ENCODE peak calls at places on chromosomes 3 and 15, in four cellular contexts. One of them, this sample, is unnamed.

GRCh38 chr3:40516201-40516600 is 8.6 kb upstream of the ZNF621 start:
- DNase-seq in pancreas: no peak
- DNase-seq in adrenal gland: no peak
- DNase-seq in upper lobe of right lung: no peak
- DNase-seq in this sample: no peak

GRCh38 chr3:194952882-194953281 is 267.2 kb downstream of the FAM43A start:
- DNase-seq in pancreas: no peak
- DNase-seq in adrenal gland: no peak
- DNase-seq in upper lobe of right lung: no peak
- DNase-seq in this sample: no peak

GRCh38 chr15:47194718-47195117 is 522.6 kb upstream of the SEMA6D start:
- DNase-seq in pancreas: no peak
- DNase-seq in adrenal gland: no peak
- DNase-seq in upper lobe of right lung: no peak
- DNase-seq in this sample: no peak

GRCh38 chr3:194397757-194398312 is 1.2 kb downstream of the GP5 start:
- DNase-seq in pancreas: no peak
- DNase-seq in adrenal gland: peak; percentile 30
- DNase-seq in upper lobe of right lung: peak; percentile 61
- DNase-seq in this sample: no peak

GRCh38 chr3:100973594-100973993 is 19.6 kb downstream of the ABI3BP start:
- DNase-seq in pancreas: no peak
- DNase-seq in adrenal gland: no peak
- DNase-seq in upper lobe of right lung: no peak
- DNase-seq in this sample: no peak

GRCh38 chr15:98120561-98120960 is 160.1 kb downstream of the ARRDC4 start:
- DNase-seq in pancreas: no peak
- DNase-seq in adrenal gland: no peak
- DNase-seq in upper lobe of right lung: no peak
- DNase-seq in this sample: no peak

GRCh38 chr3:13217736-13218540 is 144.7 kb upstream of the IQSEC1 start:
- DNase-seq in pancreas: no peak
- DNase-seq in adrenal gland: no peak
- DNase-seq in upper lobe of right lung: no peak
- DNase-seq in this sample: no peak

GRCh38 chr3:105253225-105253624 is 113.5 kb upstream of the ALCAM start:
- DNase-seq in pancreas: no peak
- DNase-seq in adrenal gland: no peak
- DNase-seq in upper lobe of right lung: no peak
- DNase-seq in this sample: no peak

GRCh38 chr15:87753539-87753938 is 503.0 kb downstream of the NTRK3 start:
- DNase-seq in pancreas: no peak
- DNase-seq in adrenal gland: no peak
- DNase-seq in upper lobe of right lung: no peak
- DNase-seq in this sample: no peak

GRCh38 chr3:150114873-150115570 is 144.3 kb upstream of the PFN2 start:
- DNase-seq in pancreas: no peak
- DNase-seq in adrenal gland: no peak
- DNase-seq in upper lobe of right lung: no peak
- DNase-seq in this sample: no peak

GRCh38 chr3:59482684-59483083 is 432.9 kb upstream of the CFAP20DC start:
- DNase-seq in pancreas: no peak
- DNase-seq in adrenal gland: no peak
- DNase-seq in upper lobe of right lung: no peak
- DNase-seq in this sample: no peak

GRCh38 chr15:73965730-73966103 is 26.4 kb downstream of the STOML1 start:
- DNase-seq in pancreas: no peak
- DNase-seq in adrenal gland: no peak
- DNase-seq in upper lobe of right lung: no peak
- DNase-seq in this sample: no peak

GRCh38 chr3:47482411-47482810 is 6.7 kb upstream of the SCAP start:
- DNase-seq in pancreas: no peak
- DNase-seq in adrenal gland: no peak
- DNase-seq in upper lobe of right lung: no peak
- DNase-seq in this sample: no peak

GRCh38 chr3:175398676-175399075 is 539.5 kb downstream of the NAALADL2 start:
- DNase-seq in pancreas: no peak
- DNase-seq in adrenal gland: no peak
- DNase-seq in upper lobe of right lung: no peak
- DNase-seq in this sample: no peak

GRCh38 chr3:58065700-58066167 is 57.5 kb downstream of the FLNB start:
- DNase-seq in pancreas: no peak
- DNase-seq in adrenal gland: peak; percentile 79
- DNase-seq in upper lobe of right lung: no peak
- DNase-seq in this sample: no peak

GRCh38 chr3:61960976-61961375 is 399.6 kb downstream of the PTPRG start:
- DNase-seq in pancreas: no peak
- DNase-seq in adrenal gland: no peak
- DNase-seq in upper lobe of right lung: no peak
- DNase-seq in this sample: no peak

GRCh38 chr3:85571835-85572234 is 613.0 kb downstream of the CADM2 start:
- DNase-seq in pancreas: no peak
- DNase-seq in adrenal gland: no peak
- DNase-seq in upper lobe of right lung: no peak
- DNase-seq in this sample: no peak

GRCh38 chr3:49611291-49611690 is 57.0 kb downstream of the BSN start:
- DNase-seq in pancreas: no peak
- DNase-seq in adrenal gland: no peak
- DNase-seq in upper lobe of right lung: peak; percentile 11
- DNase-seq in this sample: no peak

GRCh38 chr15:85973584-85974347 is 105.9 kb upstream of the AGBL1 start:
- DNase-seq in pancreas: no peak
- DNase-seq in adrenal gland: no peak
- DNase-seq in upper lobe of right lung: no peak
- DNase-seq in this sample: no peak

GRCh38 chr15:36996538-36997181 is 103.7 kb downstream of the MEIS2 start:
- DNase-seq in pancreas: no peak
- DNase-seq in adrenal gland: no peak
- DNase-seq in upper lobe of right lung: no peak
- DNase-seq in this sample: no peak

GRCh38 chr15:38367476-38367875 is 86.5 kb upstream of the FAM98B start:
- DNase-seq in pancreas: no peak
- DNase-seq in adrenal gland: no peak
- DNase-seq in upper lobe of right lung: no peak
- DNase-seq in this sample: no peak

GRCh38 chr3:31976302-31976701 is 4.8 kb downstream of the OSBPL10 start:
- DNase-seq in pancreas: no peak
- DNase-seq in adrenal gland: no peak
- DNase-seq in upper lobe of right lung: no peak
- DNase-seq in this sample: no peak

GRCh38 chr3:31974454-31974853 is 6.6 kb downstream of the OSBPL10 start:
- DNase-seq in pancreas: no peak
- DNase-seq in adrenal gland: no peak
- DNase-seq in upper lobe of right lung: no peak
- DNase-seq in this sample: no peak

GRCh38 chr3:31971607-31972006 is 9.5 kb downstream of the OSBPL10 start:
- DNase-seq in pancreas: no peak
- DNase-seq in adrenal gland: no peak
- DNase-seq in upper lobe of right lung: no peak
- DNase-seq in this sample: no peak

GRCh38 chr3:31973837-31974236 is 7.2 kb downstream of the OSBPL10 start:
- DNase-seq in pancreas: no peak
- DNase-seq in adrenal gland: no peak
- DNase-seq in upper lobe of right lung: no peak
- DNase-seq in this sample: no peak

GRCh38 chr3:31973081-31973480 is 8.0 kb downstream of the OSBPL10 start:
- DNase-seq in pancreas: no peak
- DNase-seq in adrenal gland: no peak
- DNase-seq in upper lobe of right lung: no peak
- DNase-seq in this sample: no peak
- H3K4me3 ChIP-seq in pancreas: no peak overlapping the region
- H3K4me3 ChIP-seq in adrenal gland: no peak overlapping the region
- H3K4me3 ChIP-seq in upper lobe of right lung: no peak overlapping the region
- H3K4me3 ChIP-seq in this sample: no peak overlapping the region

GRCh38 chr3:138417559-138417982 is 16.8 kb upstream of the ESYT3 start:
- DNase-seq in pancreas: peak; percentile 87
- DNase-seq in adrenal gland: peak; percentile 84
- DNase-seq in upper lobe of right lung: peak; percentile 85
- DNase-seq in this sample: peak; percentile 88

GRCh38 chr3:138426211-138426610 is 8.2 kb upstream of the ESYT3 start:
- DNase-seq in pancreas: no peak
- DNase-seq in adrenal gland: no peak
- DNase-seq in upper lobe of right lung: no peak
- DNase-seq in this sample: no peak

GRCh38 chr3:138418556-138419206 is 15.7 kb upstream of the ESYT3 start:
- DNase-seq in pancreas: no peak
- DNase-seq in adrenal gland: no peak
- DNase-seq in upper lobe of right lung: no peak
- DNase-seq in this sample: no peak

DNA sequence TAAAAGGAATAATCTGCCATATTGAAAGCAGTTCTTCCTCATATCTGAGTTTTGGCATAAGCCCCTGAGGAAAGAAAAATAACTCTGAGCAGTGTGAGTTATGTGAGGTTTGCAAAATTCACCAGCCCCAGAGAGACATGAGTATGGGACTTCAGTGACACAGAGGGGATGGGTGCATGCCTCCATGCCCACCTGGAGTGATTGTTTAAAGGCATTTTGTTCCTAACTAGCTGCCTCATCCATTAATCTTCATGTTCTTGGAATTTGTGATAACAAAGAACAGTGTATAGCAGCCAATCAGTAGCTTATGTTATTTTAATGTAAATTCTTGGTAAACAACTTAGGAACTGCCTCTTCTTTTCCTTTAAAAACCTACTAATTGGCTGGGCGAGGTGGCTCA is 11.1 kb upstream of the ESYT3 start:
- DNase-seq in pancreas: no peak
- DNase-seq in adrenal gland: no peak
- DNase-seq in upper lobe of right lung: no peak
- DNase-seq in this sample: no peak
- H3K27me3 ChIP-seq in pancreas: no peaks in the 10 kb centered on the region
- H3K27me3 ChIP-seq in adrenal gland: no peaks in the 10 kb centered on the region
- H3K27me3 ChIP-seq in upper lobe of right lung: no peaks in the 10 kb centered on the region
- H3K27me3 ChIP-seq in this sample: no peaks in the 10 kb centered on the region

DNA sequence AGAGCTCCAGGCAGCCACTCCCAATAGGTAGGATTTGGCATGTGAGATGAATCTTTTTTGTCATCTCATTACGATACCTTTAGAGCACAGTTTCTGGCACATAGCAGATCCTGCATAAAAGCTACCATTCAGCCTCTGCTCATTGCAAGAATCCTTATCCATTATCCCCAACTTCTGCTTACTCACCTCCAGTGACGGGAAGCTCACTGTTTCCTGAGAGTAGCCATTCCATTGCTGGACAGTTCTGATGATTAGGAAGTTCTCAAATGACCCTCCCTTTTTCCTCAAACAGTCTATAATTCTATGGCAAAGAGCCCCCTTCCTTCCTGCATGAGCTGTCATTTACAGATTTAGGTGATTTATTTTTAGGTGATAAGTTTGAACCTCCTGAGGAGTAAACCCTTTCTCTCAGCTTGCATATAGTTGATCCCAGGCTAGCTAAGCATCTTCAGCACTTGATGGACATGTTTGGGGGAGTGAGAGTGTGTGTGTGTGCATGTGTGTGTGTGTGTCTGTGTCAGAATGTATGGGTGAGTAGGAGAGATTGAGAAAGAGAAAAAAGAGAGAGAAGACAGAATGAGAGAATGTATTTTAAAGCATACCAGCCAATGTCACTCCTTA is 109.7 kb downstream of the LSM3 start:
- DNase-seq in pancreas: no peak
- DNase-seq in adrenal gland: no peak
- DNase-seq in upper lobe of right lung: no peak
- DNase-seq in this sample: no peak
- H3K9me3 ChIP-seq in pancreas: no peaks in the 10 kb centered on the region
- H3K9me3 ChIP-seq in adrenal gland: no peaks in the 10 kb centered on the region
- H3K9me3 ChIP-seq in upper lobe of right lung: no peaks in the 10 kb centered on the region
- H3K9me3 ChIP-seq in this sample: no peaks in the 10 kb centered on the region

DNA sequence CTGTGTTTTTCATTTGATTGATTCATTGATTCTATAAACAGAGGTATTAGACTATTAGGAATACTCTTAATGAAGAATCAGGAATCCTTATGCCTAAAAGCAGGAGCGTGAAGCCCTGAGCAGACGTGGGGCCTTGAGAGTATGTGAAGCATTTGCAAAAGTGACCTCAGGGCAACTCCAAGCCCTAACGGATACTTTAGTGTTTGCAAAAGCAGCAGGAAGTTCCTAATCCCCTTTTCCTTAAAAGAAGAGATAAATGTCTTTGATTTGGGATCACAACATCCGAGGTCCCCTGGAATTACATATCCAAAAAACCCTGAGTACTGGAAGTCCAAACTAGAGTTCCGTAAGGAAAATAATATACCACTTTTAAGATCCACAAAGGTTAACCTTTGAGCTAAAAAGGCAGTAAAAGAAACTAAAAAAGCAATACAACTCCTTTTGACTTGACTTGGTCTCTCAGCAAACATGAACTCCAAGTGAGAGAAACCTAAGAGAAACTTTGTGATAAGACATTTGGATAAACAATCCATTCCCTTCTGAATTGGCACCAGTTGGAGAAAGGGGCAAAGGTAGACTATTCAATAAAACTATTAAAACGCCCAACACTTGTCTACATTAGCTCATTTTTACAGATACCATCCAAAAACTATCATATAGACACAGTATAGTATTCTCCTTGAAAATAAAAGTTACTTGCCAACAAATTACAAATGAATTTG is 27.4 kb downstream of the PRTG start:
- DNase-seq in pancreas: no peak
- DNase-seq in adrenal gland: no peak
- DNase-seq in upper lobe of right lung: no peak
- DNase-seq in this sample: no peak
- H3K4me3 ChIP-seq in pancreas: no peak overlapping the region
- H3K4me3 ChIP-seq in adrenal gland: no peak overlapping the region
- H3K4me3 ChIP-seq in upper lobe of right lung: no peak overlapping the region
- H3K4me3 ChIP-seq in this sample: no peak overlapping the region

GRCh38 chr3:10467904-10468610 is 37.3 kb downstream of the ATP2B2 start:
- DNase-seq in pancreas: peak; percentile 27
- DNase-seq in adrenal gland: peak; percentile 70
- DNase-seq in upper lobe of right lung: no peak
- DNase-seq in this sample: no peak

GRCh38 chr3:10470120-10470665 is 35.2 kb downstream of the ATP2B2 start:
- DNase-seq in pancreas: no peak
- DNase-seq in adrenal gland: no peak
- DNase-seq in upper lobe of right lung: no peak
- DNase-seq in this sample: no peak

GRCh38 chr3:10467204-10467603 is 38.2 kb downstream of the ATP2B2 start:
- DNase-seq in pancreas: no peak
- DNase-seq in adrenal gland: no peak
- DNase-seq in upper lobe of right lung: no peak
- DNase-seq in this sample: no peak

GRCh38 chr3:10469406-10470119 is 35.8 kb downstream of the ATP2B2 start:
- DNase-seq in pancreas: no peak
- DNase-seq in adrenal gland: no peak
- DNase-seq in upper lobe of right lung: no peak
- DNase-seq in this sample: no peak

GRCh38 chr3:10468611-10469354 is 36.6 kb downstream of the ATP2B2 start:
- DNase-seq in pancreas: no peak
- DNase-seq in adrenal gland: no peak
- DNase-seq in upper lobe of right lung: no peak
- DNase-seq in this sample: no peak
- H3K27me3 ChIP-seq in pancreas: no peaks in the 10 kb centered on the region
- H3K27me3 ChIP-seq in adrenal gland: no peaks in the 10 kb centered on the region
- H3K27me3 ChIP-seq in upper lobe of right lung: peaks cover 10% of the 10 kb centered on the region
- H3K27me3 ChIP-seq in this sample: no peaks in the 10 kb centered on the region

GRCh38 chr15:95132774-95133173 is 901.4 kb downstream of the MCTP2 start:
- DNase-seq in pancreas: no peak
- DNase-seq in adrenal gland: no peak
- DNase-seq in upper lobe of right lung: no peak
- DNase-seq in this sample: no peak
- H3K9me3 ChIP-seq in pancreas: no peaks in the 10 kb centered on the region
- H3K9me3 ChIP-seq in adrenal gland: no peaks in the 10 kb centered on the region
- H3K9me3 ChIP-seq in upper lobe of right lung: no peaks in the 10 kb centered on the region
- H3K9me3 ChIP-seq in this sample: no peaks in the 10 kb centered on the region

This sample was measured in aorta.